ENCODE peak calls at places on chromosomes 6 and 20, in four cellular contexts. L is HL-60, A is breast epithelium, S is Panc1. X is an unnamed sample.
A peak's percentile ranks its signal among the peaks of the same experiment; 100 is the strongest.

GRCh38 chr6:49935387-49935786 is 28.6 kb downstream of the DEFB114 start:
- DNase-seq in S (no peak), L (no peak), A (no peak), X (no peak)

GRCh38 chr6:142412241-142412640 is 110.4 kb downstream of the ADGRG6 start:
- DNase-seq in S (no peak), A (no peak), L (no peak), X (no peak)

GRCh38 chr6:170514908-170515307 is 38.2 kb downstream of the PSMB1 start:
- DNase-seq in L (no peak), A (no peak), S (no peak), X (no peak)

GRCh38 chr6:107080036-107080435 is 35.3 kb downstream of the BEND3 start:
- DNase-seq in L (peak; percentile 17), S (no peak), A (no peak), X (no peak)

GRCh38 chr6:52754443-52754842 is 8.8 kb downstream of the GSTA2 start:
- DNase-seq in A (no peak), S (no peak), L (no peak), X (no peak)

GRCh38 chr20:63291811-63292210 is 1.2 kb upstream of the COL20A1 start:
- DNase-seq in S (no peak), L (no peak), A (no peak), X (no peak)

GRCh38 chr6:84816196-84816745 is 51.9 kb upstream of the TBX18 start:
- DNase-seq in L (no peak), A (no peak), S (no peak), X (no peak)

GRCh38 chr6:2132416-2132815 is 113.0 kb downstream of the GMDS start:
- DNase-seq in S (no peak), A (no peak), L (no peak), X (no peak)

GRCh38 chr6:26743157-26743821 is 83.7 kb upstream of the ZNF322 start:
- DNase-seq in S (peak; percentile 92), A (no peak), L (peak; percentile 0), X (no peak)

GRCh38 chr6:126444874-126445273 is 105.0 kb downstream of the CENPW start:
- DNase-seq in S (no peak), A (no peak), L (no peak), X (no peak)

GRCh38 chr6:109722564-109723254 is 31.6 kb downstream of the FIG4 start:
- DNase-seq in S (no peak), L (no peak), A (no peak), X (no peak)

GRCh38 chr20:1327241-1327653 is 1.7 kb downstream of the SDCBP2 start:
- DNase-seq in L (peak; percentile 23), A (no peak), S (no peak), X (peak; percentile 67)

GRCh38 chr6:88725111-88725711 is 238.2 kb downstream of the RNGTT start:
- DNase-seq in A (no peak), S (no peak), L (no peak), X (no peak)

GRCh38 chr20:32976746-32977145 is 27.5 kb downstream of the SUN5 start:
- DNase-seq in S (no peak), A (peak; percentile 46), L (no peak), X (peak; percentile 20)

GRCh38 chr20:63056236-63057132 is 49.7 kb upstream of the BHLHE23 start:
- DNase-seq in L (peak; percentile 10), S (no peak), A (peak; percentile 52), X (peak; percentile 75)

GRCh38 chr20:36754656-36755222 is 8.8 kb upstream of the NDRG3 start:
- DNase-seq in L (peak; percentile 59), A (no peak), S (peak; percentile 78), X (no peak)

GRCh38 chr20:63947638-63948456 is 8.4 kb downstream of the UCKL1 start:
- DNase-seq in A (no peak), S (no peak), L (no peak), X (no peak)

GRCh38 chr6:16503241-16503775 is 258.0 kb downstream of the ATXN1 start:
- DNase-seq in S (no peak), A (no peak), L (no peak), X (no peak)

GRCh38 chr6:1497593-1498105 is 108.3 kb downstream of the FOXF2 start:
- DNase-seq in S (no peak), L (no peak), A (no peak), X (no peak)

GRCh38 chr6:44831002-44831610 is 443.6 kb downstream of the CDC5L start:
- DNase-seq in S (no peak), A (no peak), L (no peak), X (no peak)
- TF ChIP-seq POLR2AphosphoS5 in S (no peak), A (no peak), L (no peak), X (no peak)

DNA sequence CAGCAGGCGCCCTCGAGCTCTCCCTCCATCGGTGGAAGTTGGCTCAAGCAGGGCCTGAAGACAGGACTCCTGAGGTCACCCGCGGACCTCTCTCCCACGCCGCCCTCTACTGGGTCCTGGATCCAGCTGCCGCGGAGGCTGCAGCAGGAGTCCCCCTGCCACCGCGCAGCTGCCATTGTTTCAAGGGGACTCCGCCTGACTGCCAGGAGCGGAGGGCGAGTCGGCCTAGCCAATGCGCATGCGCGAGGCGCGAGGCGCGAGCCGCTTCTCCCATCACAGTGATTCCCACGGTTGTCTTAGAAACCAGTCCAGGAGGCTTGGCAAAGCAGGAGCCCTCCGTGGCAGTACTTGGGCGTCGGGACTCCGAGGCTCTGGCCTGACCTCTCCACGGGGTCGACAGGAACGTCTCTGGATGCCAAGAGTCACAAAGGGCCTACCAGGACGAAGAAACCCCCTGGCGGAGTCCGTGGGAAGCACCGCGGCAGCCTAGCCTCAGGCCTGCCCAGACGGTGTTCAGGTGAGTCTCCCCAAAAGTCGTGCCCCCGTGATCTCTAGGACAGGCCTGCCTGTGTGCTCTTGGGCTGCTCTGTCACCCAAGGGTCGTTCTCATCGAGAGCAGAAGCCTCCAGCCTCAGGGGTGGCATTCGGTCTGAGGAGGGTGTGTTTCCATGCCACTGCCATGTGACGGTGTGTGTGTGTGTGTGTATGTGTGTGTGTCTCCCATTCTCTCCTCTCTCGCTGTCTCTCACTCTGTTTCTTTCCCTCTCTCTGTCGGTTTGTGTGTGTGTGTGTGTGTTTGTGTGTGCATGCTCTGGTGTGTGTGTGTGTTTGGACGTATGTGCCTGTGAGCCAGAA is 290.6 kb upstream of the ZNF337 start:
- DNase-seq in S (peak; percentile 2), L (peak; percentile 13), A (no peak), X (no peak)
- H3K4me3 ChIP-seq in S (no peak overlapping the region), L (peak overlapping the region; percentile 18), A (peak overlapping the region; percentile 37), X (peak overlapping the region; percentile 33)

GRCh38 chr6:14905201-14905600 is 340.7 kb upstream of the JARID2 start:
- DNase-seq in S (no peak), L (no peak), A (no peak), X (no peak)
- TF ChIP-seq POLR2AphosphoS5 in S (no peak), L (no peak), A (no peak), X (no peak)

GRCh38 chr6:121504227-121504626 is 68.8 kb downstream of the GJA1 start:
- DNase-seq in A (no peak), S (peak; percentile 80), L (no peak), X (no peak)
- H3K4me3 ChIP-seq in A (no peak overlapping the region), S (no peak overlapping the region), L (no peak overlapping the region), X (no peak overlapping the region)